ENCODE peak calls at places on chromosomes 3 and 15, in eight cellular contexts. T, V, A, M, F, P, Q and K are unnamed samples.

GRCh38 chr3:97684490-97684889 is 80.1 kb upstream of the ARL6 start:
- DNase-seq in F (no peak), A (no peak), V (no peak), T (no peak), Q (no peak), M (no peak), P (no peak), K (no peak)

GRCh38 chr15:41115088-41115651 is 910 bp downstream of the INO80 start:
- DNase-seq in M (peak), A (peak), Q (no peak), T (no peak), F (no peak), P (no peak), V (peak), K (no peak)

GRCh38 chr15:39265261-39265660 is 315.6 kb upstream of the THBS1 start:
- DNase-seq in V (no peak), M (no peak), T (no peak), F (no peak), A (no peak), P (no peak), Q (no peak), K (no peak)

GRCh38 chr3:9435320-9435719 is 37.9 kb downstream of the SETD5 start:
- DNase-seq in F (no peak), M (no peak), A (no peak), Q (no peak), P (no peak), T (no peak), V (no peak), K (no peak)

GRCh38 chr3:143348486-143349327 is 229.1 kb downstream of the CHST2 start:
- DNase-seq in T (no peak), P (no peak), M (no peak), V (no peak), A (no peak), F (no peak), Q (no peak), K (no peak)

GRCh38 chr3:131535596-131535995 is 32.8 kb upstream of the MRPL3 start:
- DNase-seq in M (no peak), Q (no peak), T (no peak), V (peak), F (no peak), A (peak), P (peak), K (no peak)

GRCh38 chr3:122858373-122858772 is 63.5 kb downstream of the SLC49A4 start:
- DNase-seq in F (no peak), Q (no peak), V (peak), T (no peak), P (no peak), A (peak), M (peak), K (no peak)

GRCh38 chr3:52144034-52144795 is 10.0 kb downstream of the POC1A start:
- DNase-seq in Q (peak), A (peak), V (peak), P (no peak), T (peak), F (peak), M (peak), K (peak)

GRCh38 chr15:49178477-49178876 is 8.4 kb downstream of the GALK2 start:
- DNase-seq in M (no peak), P (no peak), Q (no peak), F (no peak), T (no peak), A (no peak), V (no peak), K (no peak)

GRCh38 chr15:71572452-71573053 is 237.8 kb upstream of the NR2E3 start:
- DNase-seq in F (no peak), V (peak), P (no peak), Q (no peak), T (no peak), M (no peak), A (peak), K (no peak)

GRCh38 chr15:59371458-59372351 is 966 bp downstream of the MYO1E start:
- DNase-seq in A (no peak), M (peak), V (peak), P (no peak), T (no peak), Q (no peak), F (no peak), K (no peak)

GRCh38 chr3:196969001-196969659 is 497 bp upstream of the PIGZ start:
- DNase-seq in M (no peak), A (no peak), F (no peak), T (peak), V (peak), Q (peak), P (no peak), K (no peak)